ENCODE peak calls at places on chromosomes 1 and 21, in five cellular contexts. Q is sciatic nerve; W is RPMI8226; J is stimulated activated CD8-positive, alpha-beta memory T cell treated with anti-CD3 and anti-CD28 coated beads, Interleukin-4, amount 100 ng/mL, for 1 hour; U is A172. E is an unnamed sample.
A peak's percentile ranks its signal among the peaks of the same experiment; 100 is the strongest.

GRCh38 chr21:43005635-43006034 is 31.3 kb downstream of the PKNOX1 start:
- DNase-seq in Q (no peak), W (peak; percentile 59), J (no peak), U (no peak), E (no peak)

GRCh38 chr1:247517795-247518612 is 18.2 kb downstream of the OR2C3 start:
- DNase-seq in Q (no peak), W (no peak), J (no peak), U (no peak), E (no peak)

GRCh38 chr1:85225624-85226380 is 25.0 kb upstream of the SYDE2 start:
- DNase-seq in Q (no peak), W (no peak), J (no peak), U (no peak), E (no peak)

GRCh38 chr1:48203287-48203900 is 19.1 kb upstream of the SLC5A9 start:
- DNase-seq in Q (no peak), W (peak; percentile 56), J (no peak), U (peak; percentile 18), E (peak; percentile 54)

GRCh38 chr1:146051452-146051852 is 29.9 kb upstream of the HJV start:
- DNase-seq in Q (no peak), W (no peak), J (no peak), U (no peak), E (no peak)

GRCh38 chr1:212950243-212951057 is at the start of gene VASH2:
- DNase-seq in Q (peak; percentile 85), W (peak; percentile 89), J (no peak), U (peak; percentile 82), E (peak; percentile 80)

GRCh38 chr1:20058531-20058930 is 11.5 kb upstream of the PLA2G5 start:
- DNase-seq in Q (no peak), W (no peak), J (no peak), U (peak; percentile 72), E (peak; percentile 59)

GRCh38 chr1:59025898-59026426 is 242.1 kb upstream of the JUN start:
- DNase-seq in Q (no peak), W (no peak), J (no peak), U (no peak), E (no peak)

GRCh38 chr1:28456078-28456477 is 49.8 kb upstream of the RCC1 start:
- DNase-seq in Q (no peak), W (no peak), J (no peak), U (peak; percentile 42), E (no peak)

GRCh38 chr21:36096398-36097290 is 26.8 kb downstream of the CBR1 start:
- DNase-seq in Q (no peak), W (no peak), J (no peak), U (no peak), E (no peak)

GRCh38 chr21:45629046-45629981 is 14.2 kb upstream of the PCBP3 start:
- DNase-seq in Q (no peak), W (peak; percentile 1), J (no peak), U (no peak), E (no peak)

GRCh38 chr1:97143236-97143882 is 421.8 kb downstream of the PTBP2 start:
- DNase-seq in Q (no peak), W (no peak), J (no peak), U (peak; percentile 64), E (peak; percentile 23)

GRCh38 chr1:7265771-7266371 is 480.6 kb downstream of the CAMTA1 start:
- DNase-seq in Q (no peak), W (no peak), J (no peak), U (peak; percentile 86), E (peak; percentile 92)

GRCh38 chr1:9010781-9011323 is 15.4 kb downstream of the SLC2A7 start:
- DNase-seq in Q (no peak), W (no peak), J (no peak), U (no peak), E (no peak)

GRCh38 chr21:25370311-25370744 is 237.0 kb downstream of the MRPL39 start:
- DNase-seq in Q (no peak), W (no peak), J (no peak), U (peak; percentile 100), E (peak; percentile 81)

GRCh38 chr1:159302036-159302435 is at the start of gene FCER1A:
- DNase-seq in Q (no peak), W (no peak), J (no peak), U (no peak), E (no peak)

GRCh38 chr1:210251680-210252490 is 19.3 kb downstream of the SERTAD4 start:
- DNase-seq in Q (no peak), W (no peak), J (no peak), U (no peak), E (no peak)

GRCh38 chr21:44767834-44768831 is 33.5 kb downstream of the UBE2G2 start:
- DNase-seq in Q (no peak), W (no peak), J (no peak), U (no peak), E (no peak)

GRCh38 chr1:23401313-23401712 is 23.2 kb downstream of the TCEA3 start:
- DNase-seq in Q (no peak), W (no peak), J (no peak), U (no peak), E (no peak)

GRCh38 chr21:43988506-43989230 is 23.4 kb upstream of the TRAPPC10 start:
- DNase-seq in Q (no peak), W (no peak), J (no peak), U (no peak), E (no peak)

GRCh38 chr1:170495006-170495405 is 37.0 kb upstream of the GORAB start:
- DNase-seq in Q (no peak), W (no peak), J (no peak), U (no peak), E (no peak)

GRCh38 chr1:10657080-10657847 is 139.2 kb downstream of the CASZ1 start:
- DNase-seq in Q (no peak), W (no peak), J (no peak), U (no peak), E (no peak)

GRCh38 chr1:53172751-53173498 is 23.7 kb upstream of the CPT2 start:
- DNase-seq in Q (no peak), W (peak; percentile 49), J (no peak), U (peak; percentile 60), E (no peak)

E was measured in RWPE1.